ENCODE peak calls at places on chromosomes 3 and 15, in seven cellular contexts. One of them, this sample, is unnamed.

GRCh38 chr15:70955151-70955550 is 62.5 kb downstream of the LRRC49 start:
- DNase-seq in HCT116: no peak
- DNase-seq in GM23248: peak
- DNase-seq in OCI-LY7: no peak
- DNase-seq in neural progenitor cell: no peak
- DNase-seq in MM.1S: no peak
- DNase-seq in GM23338: no peak
- DNase-seq in this sample: no peak

GRCh38 chr3:21294768-21295167 is 456.2 kb downstream of the ZNF385D start:
- DNase-seq in HCT116: no peak
- DNase-seq in GM23248: peak
- DNase-seq in OCI-LY7: no peak
- DNase-seq in neural progenitor cell: no peak
- DNase-seq in MM.1S: no peak
- DNase-seq in GM23338: no peak
- DNase-seq in this sample: no peak

GRCh38 chr3:113533534-113533892 is 1.2 kb downstream of the SIDT1 start:
- DNase-seq in HCT116: no peak
- DNase-seq in GM23248: peak
- DNase-seq in OCI-LY7: peak
- DNase-seq in neural progenitor cell: no peak
- DNase-seq in MM.1S: peak
- DNase-seq in GM23338: no peak
- DNase-seq in this sample: no peak

GRCh38 chr3:46931631-46932441 is 44.7 kb downstream of the CCDC12 start:
- DNase-seq in HCT116: no peak
- DNase-seq in GM23248: peak
- DNase-seq in OCI-LY7: no peak
- DNase-seq in neural progenitor cell: no peak
- DNase-seq in MM.1S: no peak
- DNase-seq in GM23338: no peak
- DNase-seq in this sample: peak

GRCh38 chr3:14789221-14789620 is 29.5 kb upstream of the FGD5 start:
- DNase-seq in HCT116: no peak
- DNase-seq in GM23248: no peak
- DNase-seq in OCI-LY7: no peak
- DNase-seq in neural progenitor cell: no peak
- DNase-seq in MM.1S: no peak
- DNase-seq in GM23338: no peak
- DNase-seq in this sample: no peak

GRCh38 chr3:71130516-71131384 is 452.8 kb downstream of the FOXP1 start:
- DNase-seq in HCT116: no peak
- DNase-seq in GM23248: peak
- DNase-seq in OCI-LY7: peak
- DNase-seq in neural progenitor cell: peak
- DNase-seq in MM.1S: peak
- DNase-seq in GM23338: peak
- DNase-seq in this sample: peak

GRCh38 chr3:39268554-39268910 is 11.3 kb downstream of the CX3CR1 start:
- DNase-seq in HCT116: no peak
- DNase-seq in GM23248: no peak
- DNase-seq in OCI-LY7: no peak
- DNase-seq in neural progenitor cell: no peak
- DNase-seq in MM.1S: no peak
- DNase-seq in GM23338: no peak
- DNase-seq in this sample: no peak

GRCh38 chr3:148079370-148079769 is 618.3 kb upstream of the AGTR1 start:
- DNase-seq in HCT116: no peak
- DNase-seq in GM23248: peak
- DNase-seq in OCI-LY7: no peak
- DNase-seq in neural progenitor cell: peak
- DNase-seq in MM.1S: no peak
- DNase-seq in GM23338: peak
- DNase-seq in this sample: no peak

GRCh38 chr3:182725372-182726251 is 67.7 kb upstream of the ATP11B start:
- DNase-seq in HCT116: no peak
- DNase-seq in GM23248: peak
- DNase-seq in OCI-LY7: no peak
- DNase-seq in neural progenitor cell: peak
- DNase-seq in MM.1S: no peak
- DNase-seq in GM23338: peak
- DNase-seq in this sample: peak

GRCh38 chr15:84928843-84929168 is 44.3 kb downstream of the SLC28A1 start:
- DNase-seq in HCT116: no peak
- DNase-seq in GM23248: no peak
- DNase-seq in OCI-LY7: no peak
- DNase-seq in neural progenitor cell: no peak
- DNase-seq in MM.1S: no peak
- DNase-seq in GM23338: no peak
- DNase-seq in this sample: no peak

GRCh38 chr3:110859340-110859739 is 212.3 kb upstream of the NECTIN3 start:
- DNase-seq in HCT116: no peak
- DNase-seq in GM23248: no peak
- DNase-seq in OCI-LY7: no peak
- DNase-seq in neural progenitor cell: no peak
- DNase-seq in MM.1S: no peak
- DNase-seq in GM23338: no peak
- DNase-seq in this sample: no peak

GRCh38 chr3:52406791-52407510 is 38.0 kb downstream of the SEMA3G start:
- DNase-seq in HCT116: no peak
- DNase-seq in GM23248: no peak
- DNase-seq in OCI-LY7: no peak
- DNase-seq in neural progenitor cell: no peak
- DNase-seq in MM.1S: no peak
- DNase-seq in GM23338: no peak
- DNase-seq in this sample: no peak

GRCh38 chr3:48446425-48447193 is at the start of gene ATRIP:
- DNase-seq in HCT116: peak
- DNase-seq in GM23248: peak
- DNase-seq in OCI-LY7: peak
- DNase-seq in neural progenitor cell: peak
- DNase-seq in MM.1S: peak
- DNase-seq in GM23338: peak
- DNase-seq in this sample: peak

GRCh38 chr15:85035980-85036379 is 54.3 kb downstream of the PDE8A start:
- DNase-seq in HCT116: no peak
- DNase-seq in GM23248: no peak
- DNase-seq in OCI-LY7: no peak
- DNase-seq in neural progenitor cell: no peak
- DNase-seq in MM.1S: no peak
- DNase-seq in GM23338: peak
- DNase-seq in this sample: no peak

GRCh38 chr3:186053954-186054353 is 54.9 kb downstream of the ETV5 start:
- DNase-seq in HCT116: no peak
- DNase-seq in GM23248: peak
- DNase-seq in OCI-LY7: no peak
- DNase-seq in neural progenitor cell: peak
- DNase-seq in MM.1S: no peak
- DNase-seq in GM23338: peak
- DNase-seq in this sample: no peak

GRCh38 chr3:127735767-127736693 is 63.3 kb downstream of the ABTB1 start:
- DNase-seq in HCT116: no peak
- DNase-seq in GM23248: peak
- DNase-seq in OCI-LY7: peak
- DNase-seq in neural progenitor cell: no peak
- DNase-seq in MM.1S: peak
- DNase-seq in GM23338: no peak
- DNase-seq in this sample: peak

GRCh38 chr15:40336129-40337122 is 4.3 kb downstream of the CCDC9B start:
- DNase-seq in HCT116: no peak
- DNase-seq in GM23248: no peak
- DNase-seq in OCI-LY7: peak
- DNase-seq in neural progenitor cell: peak
- DNase-seq in MM.1S: peak
- DNase-seq in GM23338: peak
- DNase-seq in this sample: no peak
- TF ChIP-seq EZH2phosphoT487 in HCT116: no peak
- TF ChIP-seq EZH2phosphoT487 in GM23248: no peak
- TF ChIP-seq EZH2phosphoT487 in OCI-LY7: no peak
- TF ChIP-seq EZH2phosphoT487 in neural progenitor cell: no peak
- TF ChIP-seq EZH2phosphoT487 in MM.1S: no peak
- TF ChIP-seq EZH2phosphoT487 in GM23338: no peak
- TF ChIP-seq EZH2phosphoT487 in this sample: no peak

GRCh38 chr3:102676424-102676823 is 241.6 kb downstream of the ZPLD1 start:
- DNase-seq in HCT116: no peak
- DNase-seq in GM23248: no peak
- DNase-seq in OCI-LY7: no peak
- DNase-seq in neural progenitor cell: no peak
- DNase-seq in MM.1S: peak
- DNase-seq in GM23338: no peak
- DNase-seq in this sample: no peak

GRCh38 chr3:102668247-102668646 is 233.4 kb downstream of the ZPLD1 start:
- DNase-seq in HCT116: no peak
- DNase-seq in GM23248: no peak
- DNase-seq in OCI-LY7: no peak
- DNase-seq in neural progenitor cell: no peak
- DNase-seq in MM.1S: no peak
- DNase-seq in GM23338: no peak
- DNase-seq in this sample: no peak

GRCh38 chr3:102671005-102671404 is 236.2 kb downstream of the ZPLD1 start:
- DNase-seq in HCT116: no peak
- DNase-seq in GM23248: no peak
- DNase-seq in OCI-LY7: no peak
- DNase-seq in neural progenitor cell: no peak
- DNase-seq in MM.1S: no peak
- DNase-seq in GM23338: no peak
- DNase-seq in this sample: peak

GRCh38 chr3:102674284-102674683 is 239.5 kb downstream of the ZPLD1 start:
- DNase-seq in HCT116: no peak
- DNase-seq in GM23248: no peak
- DNase-seq in OCI-LY7: no peak
- DNase-seq in neural progenitor cell: no peak
- DNase-seq in MM.1S: no peak
- DNase-seq in GM23338: no peak
- DNase-seq in this sample: no peak

GRCh38 chr3:102673271-102674115 is 238.7 kb downstream of the ZPLD1 start:
- DNase-seq in HCT116: peak
- DNase-seq in GM23248: peak
- DNase-seq in OCI-LY7: peak
- DNase-seq in neural progenitor cell: peak
- DNase-seq in MM.1S: peak
- DNase-seq in GM23338: peak
- DNase-seq in this sample: peak
- H3K27ac ChIP-seq in HCT116: no peak
- H3K27ac ChIP-seq in GM23248: no peak
- H3K27ac ChIP-seq in OCI-LY7: no peak
- H3K27ac ChIP-seq in neural progenitor cell: peak
- H3K27ac ChIP-seq in MM.1S: no peak
- H3K27ac ChIP-seq in GM23338: no peak
- H3K27ac ChIP-seq in this sample: peak

GRCh38 chr3:101072299-101072698 is 79.1 kb upstream of the ABI3BP start:
- DNase-seq in HCT116: no peak
- DNase-seq in GM23248: no peak
- DNase-seq in OCI-LY7: no peak
- DNase-seq in neural progenitor cell: no peak
- DNase-seq in MM.1S: no peak
- DNase-seq in GM23338: no peak
- DNase-seq in this sample: peak

GRCh38 chr3:101068876-101069606 is 75.8 kb upstream of the ABI3BP start:
- DNase-seq in HCT116: no peak
- DNase-seq in GM23248: no peak
- DNase-seq in OCI-LY7: no peak
- DNase-seq in neural progenitor cell: no peak
- DNase-seq in MM.1S: no peak
- DNase-seq in GM23338: no peak
- DNase-seq in this sample: no peak

GRCh38 chr3:101066776-101067175 is 73.6 kb upstream of the ABI3BP start:
- DNase-seq in HCT116: no peak
- DNase-seq in GM23248: peak
- DNase-seq in OCI-LY7: no peak
- DNase-seq in neural progenitor cell: no peak
- DNase-seq in MM.1S: no peak
- DNase-seq in GM23338: no peak
- DNase-seq in this sample: no peak

GRCh38 chr3:101070260-101071121 is 77.3 kb upstream of the ABI3BP start:
- DNase-seq in HCT116: peak
- DNase-seq in GM23248: no peak
- DNase-seq in OCI-LY7: peak
- DNase-seq in neural progenitor cell: peak
- DNase-seq in MM.1S: peak
- DNase-seq in GM23338: peak
- DNase-seq in this sample: peak

GRCh38 chr3:101069796-101070195 is 76.6 kb upstream of the ABI3BP start:
- DNase-seq in HCT116: no peak
- DNase-seq in GM23248: no peak
- DNase-seq in OCI-LY7: no peak
- DNase-seq in neural progenitor cell: no peak
- DNase-seq in MM.1S: no peak
- DNase-seq in GM23338: no peak
- DNase-seq in this sample: peak
- TF ChIP-seq EZH2phosphoT487 in HCT116: no peak
- TF ChIP-seq EZH2phosphoT487 in GM23248: no peak
- TF ChIP-seq EZH2phosphoT487 in OCI-LY7: no peak
- TF ChIP-seq EZH2phosphoT487 in neural progenitor cell: no peak
- TF ChIP-seq EZH2phosphoT487 in MM.1S: no peak
- TF ChIP-seq EZH2phosphoT487 in GM23338: no peak
- TF ChIP-seq EZH2phosphoT487 in this sample: no peak

DNA sequence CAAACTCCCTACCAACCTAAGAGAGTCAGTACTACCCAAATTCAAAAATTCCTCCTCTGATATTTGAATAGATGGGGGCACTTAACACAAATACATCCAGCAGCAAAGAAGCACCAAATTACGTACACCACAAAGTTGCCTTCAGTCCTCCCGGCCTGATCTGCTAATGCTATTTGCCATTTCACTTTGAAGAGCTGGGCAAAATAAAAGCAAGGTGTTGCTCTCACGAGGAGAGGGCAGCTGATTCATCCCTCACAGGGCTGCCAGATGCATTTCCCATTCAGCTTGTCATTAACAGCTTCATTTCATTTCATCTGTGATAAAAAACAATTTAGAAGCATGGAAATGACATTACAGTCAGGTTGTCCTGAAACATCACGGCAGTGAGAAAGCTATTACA is 283.4 kb upstream of the VEPH1 start:
- DNase-seq in HCT116: no peak
- DNase-seq in GM23248: peak
- DNase-seq in OCI-LY7: no peak
- DNase-seq in neural progenitor cell: no peak
- DNase-seq in MM.1S: no peak
- DNase-seq in GM23338: no peak
- DNase-seq in this sample: no peak
- H3K27ac ChIP-seq in HCT116: no peak
- H3K27ac ChIP-seq in GM23248: peak
- H3K27ac ChIP-seq in OCI-LY7: no peak
- H3K27ac ChIP-seq in neural progenitor cell: no peak
- H3K27ac ChIP-seq in MM.1S: no peak
- H3K27ac ChIP-seq in GM23338: no peak
- H3K27ac ChIP-seq in this sample: no peak

GRCh38 chr15:96372554-96372953 is 42.1 kb downstream of the NR2F2 start:
- DNase-seq in HCT116: no peak
- DNase-seq in GM23248: no peak
- DNase-seq in OCI-LY7: no peak
- DNase-seq in neural progenitor cell: no peak
- DNase-seq in MM.1S: no peak
- DNase-seq in GM23338: no peak
- DNase-seq in this sample: no peak
- TF ChIP-seq EZH2phosphoT487 in HCT116: no peak
- TF ChIP-seq EZH2phosphoT487 in GM23248: no peak
- TF ChIP-seq EZH2phosphoT487 in OCI-LY7: no peak
- TF ChIP-seq EZH2phosphoT487 in neural progenitor cell: no peak
- TF ChIP-seq EZH2phosphoT487 in MM.1S: no peak
- TF ChIP-seq EZH2phosphoT487 in GM23338: no peak
- TF ChIP-seq EZH2phosphoT487 in this sample: no peak

This sample was measured in hepatocyte.